ENCODE peak calls at places on chromosomes 11 and 22, in five cellular contexts. H is COR-L47; J is anterior cingulate cortex; D is Calu3; A is activated naive CD4-positive, alpha-beta T cell. E is an unnamed sample.

GRCh38 chr11:9066432-9066925 is 24.9 kb downstream of the SCUBE2 start:
- DNase-seq in A (no peak), J (no peak), H (peak), D (no peak), E (peak)

GRCh38 chr11:45142241-45142885 is 4.1 kb upstream of the PRDM11 start:
- DNase-seq in H (no peak), A (no peak), J (no peak), D (no peak), E (no peak)

GRCh38 chr11:134126197-134126822 is 57.4 kb downstream of the JAM3 start:
- DNase-seq in D (no peak), J (peak), H (no peak), A (no peak), E (no peak)

GRCh38 chr11:68373189-68373809 is 60.9 kb downstream of the LRP5 start:
- DNase-seq in A (no peak), H (no peak), J (no peak), D (no peak), E (no peak)

GRCh38 chr11:35954205-35954604 is 10.3 kb downstream of the LDLRAD3 start:
- DNase-seq in A (no peak), D (no peak), J (no peak), H (no peak), E (no peak)

GRCh38 chr11:65148657-65149056 is 14.3 kb upstream of the SYVN1 start:
- DNase-seq in D (no peak), A (no peak), H (no peak), J (no peak), E (no peak)

GRCh38 chr11:95443386-95443785 is 212.4 kb upstream of the SESN3 start:
- DNase-seq in H (no peak), A (no peak), J (no peak), D (no peak), E (no peak)

GRCh38 chr11:82174610-82175009 is 559.1 kb downstream of the FAM181B start:
- DNase-seq in A (no peak), D (no peak), H (no peak), J (no peak), E (no peak)

GRCh38 chr11:8283510-8284272 is 20.0 kb upstream of the LMO1 start:
- DNase-seq in J (no peak), H (peak), D (no peak), A (no peak), E (peak)

GRCh38 chr22:37747715-37748100 is 50.9 kb downstream of the TRIOBP start:
- DNase-seq in J (no peak), A (no peak), D (no peak), H (no peak), E (no peak)

GRCh38 chr11:116826751-116827431 is 2.8 kb upstream of the APOC3 start:
- DNase-seq in H (no peak), J (no peak), A (no peak), D (no peak), E (no peak)

GRCh38 chr11:17073370-17074027 is 4.0 kb downstream of the RPS13 start:
- DNase-seq in D (no peak), J (no peak), H (no peak), A (no peak), E (no peak)

GRCh38 chr11:47971501-47971900 is 8.9 kb upstream of the PTPRJ start:
- DNase-seq in J (no peak), H (no peak), D (no peak), A (no peak), E (no peak)

GRCh38 chr11:75597636-75598035 is 35.6 kb downstream of the SERPINH1 start:
- DNase-seq in H (peak), D (peak), A (no peak), J (no peak), E (peak)

GRCh38 chr11:6626971-6627761 is 7.9 kb upstream of the TPP1 start:
- DNase-seq in D (no peak), H (no peak), J (peak), A (no peak), E (no peak)

GRCh38 chr22:46731246-46732040 is 6.6 kb downstream of the CERK start:
- DNase-seq in J (no peak), H (peak), A (no peak), D (peak), E (peak)

GRCh38 chr11:83724704-83725114 is 438.5 kb upstream of the CCDC90B start:
- DNase-seq in D (peak), J (no peak), H (no peak), A (no peak), E (no peak)

GRCh38 chr11:87604350-87604749 is 566.6 kb downstream of the TMEM135 start:
- DNase-seq in H (no peak), D (no peak), J (no peak), A (no peak), E (no peak)

GRCh38 chr22:26679003-26679629 is 21.7 kb downstream of the MIAT start:
- DNase-seq in A (peak), D (peak), J (peak), H (peak), E (peak)